ENCODE peak calls at places on chromosomes 2 and 18, in six cellular contexts. A, E, V, Y, Q and R are unnamed samples.

GRCh38 chr18:2312440-2312839 is 258.9 kb downstream of the METTL4 start:
- DNase-seq in Q (no peak), Y (no peak), V (no peak), E (no peak), A (no peak), R (no peak)

GRCh38 chr2:130796280-130796679 is 40.4 kb upstream of the ARHGEF4 start:
- DNase-seq in Y (no peak), A (no peak), Q (no peak), V (peak; percentile 19), E (no peak), R (peak; percentile 69)

GRCh38 chr2:214077727-214078126 is 333.1 kb upstream of the VWC2L start:
- DNase-seq in V (no peak), Q (no peak), Y (no peak), E (no peak), A (no peak), R (no peak)

GRCh38 chr2:47034973-47035609 is 119.5 kb upstream of the MCFD2 start:
- DNase-seq in V (no peak), Q (no peak), A (no peak), E (peak; percentile 60), Y (no peak), R (no peak)

GRCh38 chr2:133326651-133327397 is 241.4 kb downstream of the NCKAP5 start:
- DNase-seq in A (no peak), Q (peak; percentile 98), V (peak; percentile 74), E (no peak), Y (no peak), R (no peak)

GRCh38 chr2:19738707-19739106 is 163.1 kb downstream of the TTC32 start:
- DNase-seq in Q (peak; percentile 80), Y (no peak), V (no peak), A (no peak), E (no peak), R (peak; percentile 22)

GRCh38 chr2:46793423-46794416 is 121.9 kb downstream of the MCFD2 start:
- DNase-seq in Q (no peak), V (no peak), A (no peak), Y (no peak), E (peak; percentile 52), R (no peak)

GRCh38 chr2:206149330-206149729 is 9.9 kb downstream of the NDUFS1 start:
- DNase-seq in A (no peak), Y (no peak), E (no peak), V (no peak), Q (no peak), R (no peak)

GRCh38 chr18:22674300-22674699 is 256.6 kb upstream of the CTAGE1 start:
- DNase-seq in A (peak; percentile 53), E (no peak), V (peak; percentile 75), Q (peak; percentile 94), Y (peak; percentile 7), R (no peak)

GRCh38 chr2:166373951-166374350 is 1.8 kb downstream of the SCN9A start:
- DNase-seq in V (peak; percentile 97), E (no peak), Y (no peak), Q (peak; percentile 95), A (no peak), R (no peak)

GRCh38 chr18:25310045-25310444 is 41.9 kb downstream of the ZNF521 start:
- DNase-seq in Y (peak; percentile 7), V (peak; percentile 55), A (peak; percentile 33), E (no peak), Q (peak; percentile 80), R (no peak)

GRCh38 chr2:24984912-24985311 is 13.2 kb upstream of the DNAJC27 start:
- DNase-seq in E (no peak), Q (peak; percentile 27), A (peak; percentile 30), Y (no peak), V (no peak), R (peak; percentile 56)

GRCh38 chr18:49621851-49622351 is 60.0 kb downstream of the LIPG start:
- DNase-seq in A (no peak), Q (no peak), Y (no peak), E (no peak), V (no peak), R (no peak)

GRCh38 chr2:70498054-70498453 is 55.6 kb downstream of the TGFA start:
- DNase-seq in E (no peak), Q (no peak), V (peak; percentile 82), A (no peak), Y (peak; percentile 28), R (no peak)

GRCh38 chr2:189056200-189057106 is 82.3 kb downstream of the COL3A1 start:
- DNase-seq in A (no peak), V (no peak), Q (peak; percentile 48), E (no peak), Y (no peak), R (no peak)

GRCh38 chr2:237485844-237486243 is 1.2 kb upstream of the MLPH start:
- DNase-seq in Y (no peak), A (no peak), V (peak; percentile 42), Q (no peak), E (no peak), R (no peak)

GRCh38 chr2:42238644-42239288 is 69.6 kb downstream of the EML4 start:
- DNase-seq in V (peak; percentile 52), Q (no peak), Y (peak; percentile 6), E (peak; percentile 53), A (peak; percentile 42), R (peak; percentile 74)

GRCh38 chr2:239290618-239291504 is 110.0 kb downstream of the HDAC4 start:
- DNase-seq in A (no peak), V (no peak), Q (no peak), Y (no peak), E (no peak), R (no peak)

GRCh38 chr18:50644146-50644545 is 84.3 kb downstream of the MAPK4 start:
- DNase-seq in Y (no peak), E (no peak), V (no peak), A (no peak), Q (no peak), R (peak; percentile 54)

GRCh38 chr18:50647237-50647636 is 87.3 kb downstream of the MAPK4 start:
- DNase-seq in E (no peak), Q (no peak), A (no peak), V (no peak), Y (no peak), R (no peak)

GRCh38 chr18:50642439-50642838 is 82.6 kb downstream of the MAPK4 start:
- DNase-seq in Q (no peak), Y (no peak), V (no peak), A (no peak), E (no peak), R (no peak)

GRCh38 chr18:50647792-50648191 is 87.9 kb downstream of the MAPK4 start:
- DNase-seq in Q (no peak), V (no peak), E (no peak), A (no peak), Y (no peak), R (no peak)

GRCh38 chr18:50644807-50645206 is 84.9 kb downstream of the MAPK4 start:
- DNase-seq in Q (no peak), A (no peak), Y (peak; percentile 23), E (no peak), V (peak; percentile 19), R (no peak)
- TF ChIP-seq CTCF in Q (no peak), A (peak; percentile 11), Y (peak; percentile 18), E (no peak), V (peak; percentile 45), R (no peak)

GRCh38 chr2:219454217-219454616 is 19.6 kb downstream of the SPEG start:
- DNase-seq in Y (no peak), Q (no peak), V (no peak), A (no peak), E (no peak), R (no peak)
- H3K27ac ChIP-seq in Y (peak overlapping the region; percentile 75), Q (peak overlapping the region; percentile 96), V (peak overlapping the region; percentile 92), A (no peak overlapping the region), E (no peak overlapping the region), R (no peak overlapping the region)

DNA sequence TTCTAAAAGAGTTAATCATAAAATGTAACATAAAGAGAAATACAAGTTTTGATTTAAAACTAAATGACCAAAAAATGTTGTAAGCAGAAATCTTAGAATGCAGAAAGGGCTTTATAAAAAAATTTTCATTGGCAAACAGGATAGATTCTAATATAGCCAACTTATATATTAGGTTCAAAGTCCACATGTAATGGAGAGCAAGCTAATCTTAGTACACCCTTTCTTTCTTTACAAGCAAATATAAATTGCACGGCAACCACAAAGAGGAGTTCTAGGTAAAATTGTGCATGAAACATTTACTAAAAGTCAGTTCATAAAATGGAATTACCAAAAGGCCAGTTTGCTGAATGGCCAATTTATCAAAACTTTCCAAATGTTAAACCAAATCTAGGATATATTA is 130.6 kb downstream of the NOL4 start:
- DNase-seq in V (no peak), Y (no peak), Q (no peak), A (no peak), E (no peak), R (no peak)
- H3K4me1 ChIP-seq in V (no peaks in the 10 kb centered on the region), Y (no peaks in the 10 kb centered on the region), Q (no peaks in the 10 kb centered on the region), A (no peaks in the 10 kb centered on the region), E (no peaks in the 10 kb centered on the region), R (no peaks in the 10 kb centered on the region)

GRCh38 chr2:231929961-231930600 is 3.9 kb upstream of the NPPC start:
- DNase-seq in Q (peak; percentile 8), E (no peak), A (no peak), Y (no peak), V (no peak), R (no peak)
- TF ChIP-seq CTCF in Q (peak; percentile 27), E (no peak), A (no peak), Y (peak; percentile 55), V (peak; percentile 56), R (no peak)

DNA sequence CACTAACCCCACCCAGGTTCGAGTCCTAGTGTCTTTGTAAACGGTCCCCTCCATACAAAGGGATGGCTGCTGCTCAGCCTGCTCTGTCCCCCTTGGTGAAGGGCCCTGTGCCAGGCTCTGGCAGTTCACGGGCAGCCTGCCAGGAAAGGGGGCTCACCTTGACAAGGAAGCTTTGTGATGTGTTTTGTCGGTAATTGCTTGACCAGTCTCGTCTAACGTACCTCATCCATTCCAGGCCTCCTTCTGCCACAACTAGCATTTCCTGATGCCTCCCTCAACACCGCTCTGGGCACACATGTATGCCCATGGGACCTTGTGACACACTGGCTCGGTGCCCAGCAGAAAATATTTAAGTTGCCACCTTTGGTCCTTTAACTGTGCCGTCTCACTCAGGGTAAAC is 171.9 kb downstream of the KLHL29 start:
- DNase-seq in Y (no peak), E (peak; percentile 28), Q (no peak), V (no peak), A (no peak), R (no peak)
- H3K27ac ChIP-seq in Y (no peak overlapping the region), E (no peak overlapping the region), Q (no peak overlapping the region), V (no peak overlapping the region), A (no peak overlapping the region), R (no peak overlapping the region)